ENCODE peak calls at places on chromosomes 1 and 21, in four cellular contexts. M is K562, O is H1, C is HepG2. B is an unnamed sample.

GRCh38 chr21:14753466-14754258 is 207.5 kb upstream of the SAMSN1 start:
- DNase-seq in O (no peak), M (peak), C (no peak), B (no peak)

GRCh38 chr21:18951291-18952038 is 547.9 kb upstream of the TMPRSS15 start:
- DNase-seq in C (no peak), O (peak), M (no peak), B (peak)

GRCh38 chr1:212291505-212292134 is 6.4 kb downstream of the PPP2R5A start:
- DNase-seq in M (peak), O (no peak), C (peak), B (peak)

GRCh38 chr1:109850827-109851226 is 59.8 kb upstream of the CSF1 start:
- DNase-seq in O (no peak), M (no peak), C (no peak), B (no peak)

GRCh38 chr21:36044056-36044455 is 16.3 kb downstream of the SETD4 start:
- DNase-seq in C (no peak), O (no peak), M (no peak), B (no peak)

GRCh38 chr1:15960808-15961207 is 15.1 kb downstream of the ZBTB17 start:
- DNase-seq in C (no peak), M (no peak), O (no peak), B (no peak)

GRCh38 chr1:70778934-70779333 is 268.7 kb downstream of the PTGER3 start:
- DNase-seq in O (no peak), M (no peak), C (no peak), B (no peak)

GRCh38 chr1:26844389-26844788 is 17.9 kb downstream of the ZDHHC18 start:
- DNase-seq in C (no peak), O (no peak), M (no peak), B (no peak)

GRCh38 chr1:31444725-31445448 is 31.9 kb downstream of the SERINC2 start:
- DNase-seq in O (no peak), C (peak), M (no peak), B (peak)

GRCh38 chr1:8670371-8670818 is 147.0 kb downstream of the RERE start:
- DNase-seq in C (peak), O (no peak), M (peak), B (no peak)

GRCh38 chr1:8055973-8056372 is 29.9 kb upstream of the ERRFI1 start:
- DNase-seq in C (peak), M (no peak), O (no peak), B (peak)

GRCh38 chr1:203173566-203173965 is 2.1 kb downstream of the MYBPH start:
- DNase-seq in C (no peak), O (no peak), M (no peak), B (no peak)

GRCh38 chr1:172758242-172758641 is 99.3 kb downstream of the FASLG start:
- DNase-seq in M (no peak), C (no peak), O (no peak), B (no peak)

GRCh38 chr1:43932786-43933385 is 715 bp upstream of the ARTN start:
- DNase-seq in C (no peak), O (no peak), M (no peak), B (no peak)

GRCh38 chr1:45001011-45001481 is 10.1 kb downstream of the HECTD3 start:
- DNase-seq in M (peak), C (no peak), O (no peak), B (no peak)

GRCh38 chr1:240414237-240414636 is 197.7 kb downstream of the GREM2 start:
- DNase-seq in M (no peak), C (no peak), O (no peak), B (no peak)

GRCh38 chr1:151898519-151898991 is 10.8 kb downstream of the THEM4 start:
- DNase-seq in C (no peak), M (no peak), O (no peak), B (no peak)

GRCh38 chr1:162055062-162055461 is 14.4 kb upstream of the NOS1AP start:
- DNase-seq in O (no peak), M (no peak), C (peak), B (peak)

GRCh38 chr1:10640079-10640578 is 156.3 kb downstream of the CASZ1 start:
- DNase-seq in O (no peak), M (no peak), C (no peak), B (no peak)

GRCh38 chr1:223363856-223364684 is at the start of gene SUSD4:
- DNase-seq in O (no peak), M (peak), C (no peak), B (peak)

GRCh38 chr1:61227857-61228557 is 145.6 kb downstream of the NFIA start:
- DNase-seq in C (no peak), M (no peak), O (no peak), B (no peak)

GRCh38 chr1:3716351-3716750 is 35.9 kb upstream of the CCDC27 start:
- DNase-seq in C (no peak), O (no peak), M (no peak), B (no peak)

GRCh38 chr21:28538987-28539622 is 453.6 kb downstream of the LTN1 start:
- DNase-seq in M (no peak), O (no peak), C (no peak), B (no peak)

GRCh38 chr1:206496131-206496793 is 11.1 kb upstream of the RASSF5 start:
- DNase-seq in O (no peak), M (no peak), C (no peak), B (no peak)

GRCh38 chr1:72282690-72283203 is 408 bp upstream of the NEGR1 start:
- DNase-seq in O (no peak), M (peak), C (peak), B (no peak)

GRCh38 chr21:44878053-44878982 is 4.8 kb upstream of the PTTG1IP start:
- DNase-seq in M (peak), C (peak), O (no peak), B (peak)

GRCh38 chr1:112320035-112320429 is 76.0 kb upstream of the CTTNBP2NL start:
- DNase-seq in C (no peak), M (no peak), O (no peak), B (no peak)

GRCh38 chr1:208479435-208479834 is 235.3 kb upstream of the PLXNA2 start:
- DNase-seq in C (no peak), M (no peak), O (no peak), B (no peak)

GRCh38 chr1:82517586-82517985 is 716.9 kb downstream of the ADGRL2 start:
- DNase-seq in O (peak), C (no peak), M (no peak), B (no peak)

GRCh38 chr1:26848947-26849774 is 13.8 kb upstream of the SFN start:
- DNase-seq in O (no peak), C (peak), M (no peak), B (peak)

GRCh38 chr1:206445861-206446495 is 24.3 kb upstream of the IKBKE start:
- DNase-seq in C (no peak), M (no peak), O (no peak), B (no peak)

GRCh38 chr1:85328713-85329376 is 52.4 kb upstream of the BCL10 start:
- DNase-seq in C (peak), O (no peak), M (no peak), B (peak)

GRCh38 chr1:154796303-154796892 is 73.7 kb downstream of the KCNN3 start:
- DNase-seq in C (no peak), M (no peak), O (no peak), B (no peak)

GRCh38 chr21:46001821-46002681 is 20.5 kb downstream of the COL6A1 start:
- DNase-seq in O (no peak), M (no peak), C (no peak), B (no peak)

GRCh38 chr1:47440052-47440848 is 2.4 kb downstream of the FOXD2 start:
- DNase-seq in C (no peak), M (no peak), O (no peak), B (no peak)

GRCh38 chr1:42163536-42164503 is 725 bp downstream of the GUCA2A start:
- DNase-seq in O (no peak), C (no peak), M (no peak), B (no peak)
- TF ChIP-seq PHF8 in O (no peak), C (no peak), M (no peak), B (no peak)

GRCh38 chr1:201890223-201890622 is 1.5 kb downstream of the SHISA4 start:
- DNase-seq in O (no peak), M (no peak), C (no peak), B (no peak)
- TF ChIP-seq PHF8 in O (no peak), M (no peak), C (no peak), B (no peak)

DNA sequence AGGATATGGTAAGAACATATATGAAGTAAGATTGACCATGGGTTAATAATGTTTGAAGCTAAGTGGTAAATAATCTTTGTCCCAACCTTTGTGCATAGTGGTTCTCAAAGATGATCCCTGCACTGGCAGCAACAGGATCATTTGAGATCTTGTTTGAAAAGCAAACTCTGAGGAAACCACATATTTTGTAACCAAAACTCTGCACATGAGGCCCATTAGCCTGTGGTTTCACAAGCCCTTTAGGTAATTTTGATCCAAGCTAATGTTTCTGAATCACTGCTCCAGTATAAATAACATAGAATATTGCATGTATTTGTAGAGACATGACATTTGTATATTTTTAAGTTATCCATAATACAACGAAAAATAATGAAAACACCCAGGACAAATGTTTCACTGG is 147.9 kb upstream of the RGS18 start:
- DNase-seq in O (no peak), M (no peak), C (no peak), B (no peak)
- TF ChIP-seq PHF8 in O (no peak), M (no peak), C (no peak), B (no peak)

GRCh38 chr1:55448261-55448660 is 233.1 kb upstream of the USP24 start:
- DNase-seq in O (no peak), M (no peak), C (no peak), B (no peak)
- TF ChIP-seq PHF8 in O (no peak), M (no peak), C (no peak), B (no peak)

B was measured in A549.